ENCODE peak calls at places on chromosomes 11 and 22, in eight cellular contexts. One of them, this sample, is unnamed. For H3K4me1, the result is how much of the 10 kb centered on the place peaks cover.

GRCh38 chr11:103380031-103380430 is 270.8 kb downstream of the DYNC2H1 start:
- DNase-seq in naive thymus-derived CD4-positive, alpha-beta T cell: no peak
- DNase-seq in uterus: no peak
- DNase-seq in vagina: no peak
- DNase-seq in sigmoid colon: no peak
- DNase-seq in body of pancreas: no peak
- DNase-seq in OCI-LY7: no peak
- DNase-seq in fibroblast of lung: peak
- DNase-seq in this sample: no peak

GRCh38 chr11:77517753-77518152 is 43.9 kb upstream of the PAK1 start:
- DNase-seq in sigmoid colon: no peak
- DNase-seq in uterus: no peak
- DNase-seq in vagina: no peak
- DNase-seq in body of pancreas: no peak
- DNase-seq in fibroblast of lung: no peak
- DNase-seq in naive thymus-derived CD4-positive, alpha-beta T cell: no peak
- DNase-seq in OCI-LY7: no peak
- DNase-seq in this sample: no peak

GRCh38 chr11:105609832-105610781 is at the start of gene GRIA4:
- DNase-seq in sigmoid colon: peak
- DNase-seq in body of pancreas: no peak
- DNase-seq in fibroblast of lung: peak
- DNase-seq in uterus: peak
- DNase-seq in vagina: no peak
- DNase-seq in OCI-LY7: no peak
- DNase-seq in naive thymus-derived CD4-positive, alpha-beta T cell: no peak
- DNase-seq in this sample: peak

GRCh38 chr22:27278986-27279385 is 522.6 kb downstream of the MN1 start:
- DNase-seq in fibroblast of lung: no peak
- DNase-seq in naive thymus-derived CD4-positive, alpha-beta T cell: no peak
- DNase-seq in sigmoid colon: no peak
- DNase-seq in uterus: no peak
- DNase-seq in body of pancreas: no peak
- DNase-seq in vagina: no peak
- DNase-seq in OCI-LY7: no peak
- DNase-seq in this sample: no peak

GRCh38 chr22:32411388-32411787 is 659 bp downstream of the RTCB start:
- DNase-seq in vagina: no peak
- DNase-seq in OCI-LY7: peak
- DNase-seq in fibroblast of lung: peak
- DNase-seq in sigmoid colon: no peak
- DNase-seq in body of pancreas: no peak
- DNase-seq in naive thymus-derived CD4-positive, alpha-beta T cell: no peak
- DNase-seq in uterus: no peak
- DNase-seq in this sample: no peak

GRCh38 chr11:45665206-45665932 is at the start of gene CHST1:
- DNase-seq in body of pancreas: peak
- DNase-seq in OCI-LY7: no peak
- DNase-seq in naive thymus-derived CD4-positive, alpha-beta T cell: no peak
- DNase-seq in fibroblast of lung: peak
- DNase-seq in sigmoid colon: peak
- DNase-seq in uterus: peak
- DNase-seq in vagina: no peak
- DNase-seq in this sample: peak

GRCh38 chr22:41478891-41479521 is 10.1 kb downstream of the ACO2 start:
- DNase-seq in fibroblast of lung: peak
- DNase-seq in sigmoid colon: peak
- DNase-seq in uterus: no peak
- DNase-seq in body of pancreas: no peak
- DNase-seq in vagina: no peak
- DNase-seq in OCI-LY7: no peak
- DNase-seq in naive thymus-derived CD4-positive, alpha-beta T cell: no peak
- DNase-seq in this sample: no peak

GRCh38 chr11:121419839-121420238 is 32.3 kb upstream of the SORL1 start:
- DNase-seq in naive thymus-derived CD4-positive, alpha-beta T cell: no peak
- DNase-seq in OCI-LY7: no peak
- DNase-seq in fibroblast of lung: no peak
- DNase-seq in sigmoid colon: no peak
- DNase-seq in body of pancreas: no peak
- DNase-seq in uterus: no peak
- DNase-seq in vagina: no peak
- DNase-seq in this sample: peak

GRCh38 chr11:32440372-32440888 is 5.1 kb upstream of the WT1 start:
- DNase-seq in uterus: no peak
- DNase-seq in OCI-LY7: no peak
- DNase-seq in vagina: no peak
- DNase-seq in fibroblast of lung: no peak
- DNase-seq in naive thymus-derived CD4-positive, alpha-beta T cell: no peak
- DNase-seq in sigmoid colon: no peak
- DNase-seq in body of pancreas: no peak
- DNase-seq in this sample: no peak

GRCh38 chr11:416757-417621 is 2.2 kb upstream of the SIGIRR start:
- DNase-seq in naive thymus-derived CD4-positive, alpha-beta T cell: peak
- DNase-seq in fibroblast of lung: no peak
- DNase-seq in sigmoid colon: no peak
- DNase-seq in OCI-LY7: no peak
- DNase-seq in vagina: no peak
- DNase-seq in body of pancreas: peak
- DNase-seq in uterus: no peak
- DNase-seq in this sample: peak

GRCh38 chr11:28808771-28809170 is 700.6 kb downstream of the METTL15 start:
- DNase-seq in body of pancreas: no peak
- DNase-seq in fibroblast of lung: no peak
- DNase-seq in sigmoid colon: no peak
- DNase-seq in OCI-LY7: no peak
- DNase-seq in uterus: no peak
- DNase-seq in naive thymus-derived CD4-positive, alpha-beta T cell: no peak
- DNase-seq in vagina: no peak
- DNase-seq in this sample: no peak

GRCh38 chr11:65078151-65078550 is 5.7 kb downstream of the CDCA5 start:
- DNase-seq in OCI-LY7: peak
- DNase-seq in vagina: no peak
- DNase-seq in sigmoid colon: no peak
- DNase-seq in naive thymus-derived CD4-positive, alpha-beta T cell: peak
- DNase-seq in uterus: no peak
- DNase-seq in fibroblast of lung: peak
- DNase-seq in body of pancreas: peak
- DNase-seq in this sample: no peak

GRCh38 chr11:134584706-134585445 is 172.8 kb upstream of the B3GAT1 start:
- DNase-seq in vagina: peak
- DNase-seq in sigmoid colon: no peak
- DNase-seq in body of pancreas: no peak
- DNase-seq in naive thymus-derived CD4-positive, alpha-beta T cell: no peak
- DNase-seq in OCI-LY7: no peak
- DNase-seq in uterus: no peak
- DNase-seq in fibroblast of lung: no peak
- DNase-seq in this sample: no peak

GRCh38 chr11:30730011-30730410 is 143.9 kb upstream of the MPPED2 start:
- DNase-seq in uterus: no peak
- DNase-seq in vagina: no peak
- DNase-seq in body of pancreas: no peak
- DNase-seq in sigmoid colon: no peak
- DNase-seq in fibroblast of lung: no peak
- DNase-seq in OCI-LY7: no peak
- DNase-seq in naive thymus-derived CD4-positive, alpha-beta T cell: no peak
- DNase-seq in this sample: no peak

GRCh38 chr11:33835143-33835878 is 56.6 kb downstream of the LMO2 start:
- DNase-seq in OCI-LY7: peak
- DNase-seq in body of pancreas: no peak
- DNase-seq in uterus: no peak
- DNase-seq in naive thymus-derived CD4-positive, alpha-beta T cell: no peak
- DNase-seq in vagina: no peak
- DNase-seq in fibroblast of lung: peak
- DNase-seq in sigmoid colon: no peak
- DNase-seq in this sample: no peak

GRCh38 chr22:50620861-50621490 is 7.0 kb downstream of the ARSA start:
- DNase-seq in vagina: no peak
- DNase-seq in naive thymus-derived CD4-positive, alpha-beta T cell: peak
- DNase-seq in sigmoid colon: no peak
- DNase-seq in OCI-LY7: peak
- DNase-seq in body of pancreas: peak
- DNase-seq in uterus: no peak
- DNase-seq in fibroblast of lung: no peak
- DNase-seq in this sample: no peak

GRCh38 chr11:126347751-126348628 is 7.5 kb upstream of the ST3GAL4 start:
- DNase-seq in body of pancreas: no peak
- DNase-seq in fibroblast of lung: no peak
- DNase-seq in OCI-LY7: no peak
- DNase-seq in uterus: no peak
- DNase-seq in vagina: no peak
- DNase-seq in sigmoid colon: no peak
- DNase-seq in naive thymus-derived CD4-positive, alpha-beta T cell: no peak
- DNase-seq in this sample: peak
- H3K4me1 ChIP-seq in body of pancreas: under half
- H3K4me1 ChIP-seq in fibroblast of lung: under half
- H3K4me1 ChIP-seq in OCI-LY7: under half
- H3K4me1 ChIP-seq in uterus: under half
- H3K4me1 ChIP-seq in vagina: half or more
- H3K4me1 ChIP-seq in sigmoid colon: under half
- H3K4me1 ChIP-seq in naive thymus-derived CD4-positive, alpha-beta T cell: under half
- H3K4me1 ChIP-seq in this sample: under half

GRCh38 chr11:111399187-111400031 is 20.3 kb upstream of the POU2AF1 start:
- DNase-seq in vagina: no peak
- DNase-seq in fibroblast of lung: no peak
- DNase-seq in naive thymus-derived CD4-positive, alpha-beta T cell: no peak
- DNase-seq in body of pancreas: no peak
- DNase-seq in uterus: no peak
- DNase-seq in OCI-LY7: peak
- DNase-seq in sigmoid colon: no peak
- DNase-seq in this sample: no peak
- H3K4me1 ChIP-seq in vagina: under half
- H3K4me1 ChIP-seq in fibroblast of lung: under half
- H3K4me1 ChIP-seq in naive thymus-derived CD4-positive, alpha-beta T cell: under half
- H3K4me1 ChIP-seq in body of pancreas: under half
- H3K4me1 ChIP-seq in uterus: under half
- H3K4me1 ChIP-seq in OCI-LY7: half or more
- H3K4me1 ChIP-seq in sigmoid colon: under half
- H3K4me1 ChIP-seq in this sample: under half

DNA sequence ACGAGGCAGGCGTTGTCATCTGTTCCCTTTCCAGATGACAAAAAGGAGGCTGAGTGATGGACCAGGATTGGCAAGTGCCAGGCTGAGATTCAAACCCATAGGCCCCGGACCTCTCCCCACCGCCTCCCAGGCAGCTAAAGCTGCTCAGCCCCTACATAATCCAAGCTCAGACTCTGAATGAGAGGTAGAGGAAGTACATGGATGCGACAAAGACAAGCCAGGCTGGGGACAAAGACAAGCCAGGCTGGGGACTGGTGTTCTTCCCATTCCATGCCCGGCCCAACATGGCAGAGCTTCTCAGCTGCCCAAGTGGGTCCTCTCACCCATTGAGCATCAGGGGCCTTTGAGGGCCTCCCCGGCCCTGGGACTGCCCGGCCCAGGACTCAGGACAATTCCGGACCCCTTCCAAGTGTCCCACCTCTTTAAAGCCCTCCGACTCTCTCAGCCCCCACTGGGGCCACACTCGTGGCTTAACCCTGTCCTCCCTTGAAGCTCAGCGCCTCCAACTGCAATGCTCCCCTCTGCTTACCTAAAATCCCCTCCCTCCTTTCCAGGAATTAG is 4.8 kb downstream of the MFNG start:
- DNase-seq in uterus: no peak
- DNase-seq in fibroblast of lung: no peak
- DNase-seq in body of pancreas: no peak
- DNase-seq in vagina: no peak
- DNase-seq in naive thymus-derived CD4-positive, alpha-beta T cell: no peak
- DNase-seq in OCI-LY7: no peak
- DNase-seq in sigmoid colon: no peak
- DNase-seq in this sample: peak
- H3K4me1 ChIP-seq in uterus: under half
- H3K4me1 ChIP-seq in fibroblast of lung: under half
- H3K4me1 ChIP-seq in body of pancreas: under half
- H3K4me1 ChIP-seq in vagina: under half
- H3K4me1 ChIP-seq in naive thymus-derived CD4-positive, alpha-beta T cell: under half
- H3K4me1 ChIP-seq in OCI-LY7: half or more
- H3K4me1 ChIP-seq in sigmoid colon: under half
- H3K4me1 ChIP-seq in this sample: under half

GRCh38 chr11:120196857-120197253 is 14.0 kb upstream of the OAF start:
- DNase-seq in OCI-LY7: no peak
- DNase-seq in vagina: no peak
- DNase-seq in naive thymus-derived CD4-positive, alpha-beta T cell: no peak
- DNase-seq in sigmoid colon: no peak
- DNase-seq in fibroblast of lung: no peak
- DNase-seq in body of pancreas: no peak
- DNase-seq in uterus: no peak
- DNase-seq in this sample: no peak
- H3K4me1 ChIP-seq in OCI-LY7: under half
- H3K4me1 ChIP-seq in vagina: under half
- H3K4me1 ChIP-seq in naive thymus-derived CD4-positive, alpha-beta T cell: under half
- H3K4me1 ChIP-seq in sigmoid colon: under half
- H3K4me1 ChIP-seq in fibroblast of lung: under half
- H3K4me1 ChIP-seq in body of pancreas: under half
- H3K4me1 ChIP-seq in uterus: under half
- H3K4me1 ChIP-seq in this sample: under half

GRCh38 chr22:21067075-21067900 is 21.5 kb downstream of the LRRC74B start:
- DNase-seq in naive thymus-derived CD4-positive, alpha-beta T cell: no peak
- DNase-seq in vagina: no peak
- DNase-seq in body of pancreas: no peak
- DNase-seq in sigmoid colon: peak
- DNase-seq in uterus: no peak
- DNase-seq in fibroblast of lung: no peak
- DNase-seq in OCI-LY7: no peak
- DNase-seq in this sample: no peak
- H3K4me1 ChIP-seq in naive thymus-derived CD4-positive, alpha-beta T cell: under half
- H3K4me1 ChIP-seq in vagina: under half
- H3K4me1 ChIP-seq in body of pancreas: under half
- H3K4me1 ChIP-seq in sigmoid colon: under half
- H3K4me1 ChIP-seq in uterus: under half
- H3K4me1 ChIP-seq in fibroblast of lung: under half
- H3K4me1 ChIP-seq in OCI-LY7: under half
- H3K4me1 ChIP-seq in this sample: under half

GRCh38 chr22:30305519-30305905 is 16.2 kb upstream of the CASTOR1 start:
- DNase-seq in fibroblast of lung: no peak
- DNase-seq in vagina: no peak
- DNase-seq in sigmoid colon: peak
- DNase-seq in naive thymus-derived CD4-positive, alpha-beta T cell: peak
- DNase-seq in OCI-LY7: peak
- DNase-seq in uterus: peak
- DNase-seq in body of pancreas: no peak
- DNase-seq in this sample: peak
- H3K4me1 ChIP-seq in fibroblast of lung: under half
- H3K4me1 ChIP-seq in vagina: half or more
- H3K4me1 ChIP-seq in sigmoid colon: half or more
- H3K4me1 ChIP-seq in naive thymus-derived CD4-positive, alpha-beta T cell: half or more
- H3K4me1 ChIP-seq in OCI-LY7: half or more
- H3K4me1 ChIP-seq in uterus: under half
- H3K4me1 ChIP-seq in body of pancreas: half or more
- H3K4me1 ChIP-seq in this sample: half or more

GRCh38 chr11:67283490-67283963 is 5.6 kb upstream of the ANKRD13D start:
- DNase-seq in vagina: no peak
- DNase-seq in uterus: no peak
- DNase-seq in OCI-LY7: no peak
- DNase-seq in naive thymus-derived CD4-positive, alpha-beta T cell: no peak
- DNase-seq in sigmoid colon: peak
- DNase-seq in fibroblast of lung: no peak
- DNase-seq in body of pancreas: no peak
- DNase-seq in this sample: peak
- H3K4me1 ChIP-seq in vagina: under half
- H3K4me1 ChIP-seq in uterus: under half
- H3K4me1 ChIP-seq in OCI-LY7: under half
- H3K4me1 ChIP-seq in naive thymus-derived CD4-positive, alpha-beta T cell: half or more
- H3K4me1 ChIP-seq in sigmoid colon: under half
- H3K4me1 ChIP-seq in fibroblast of lung: under half
- H3K4me1 ChIP-seq in body of pancreas: under half
- H3K4me1 ChIP-seq in this sample: under half